ENCODE peak calls at places on chromosomes 5 and 9, in nine cellular contexts. Y, A, K, B, I, E, C, P and Z are unnamed samples.

GRCh38 chr9:29332789-29333188 is 1759.5 kb upstream of the C9orf72 start:
- DNase-seq in A (no peak), I (peak; percentile 41), Y (no peak), E (no peak), P (peak; percentile 4), C (no peak), K (no peak), B (peak; percentile 66), Z (no peak)

GRCh38 chr5:80093796-80094195 is 58.6 kb downstream of the THBS4 start:
- DNase-seq in Y (peak; percentile 45), P (no peak), B (no peak), I (no peak), E (no peak), A (no peak), C (no peak), K (no peak), Z (no peak)

GRCh38 chr5:108529381-108529780 is 147.5 kb upstream of the FBXL17 start:
- DNase-seq in A (no peak), C (no peak), B (no peak), Y (no peak), P (peak; percentile 10), K (no peak), I (peak; percentile 23), E (no peak), Z (no peak)

GRCh38 chr5:157607371-157608161 is 32.0 kb upstream of the ADAM19 start:
- DNase-seq in K (no peak), I (peak; percentile 28), Y (no peak), A (no peak), B (peak; percentile 73), E (peak; percentile 75), C (no peak), P (peak; percentile 33), Z (no peak)

GRCh38 chr9:127392976-127393375 is 4.0 kb upstream of the SLC2A8 start:
- DNase-seq in K (no peak), B (no peak), I (no peak), Y (no peak), E (no peak), A (no peak), P (no peak), C (no peak), Z (no peak)

GRCh38 chr9:100590481-100590880 is 12.6 kb downstream of the CAVIN4 start:
- DNase-seq in C (no peak), A (no peak), P (peak; percentile 81), K (no peak), I (peak; percentile 14), Y (no peak), B (no peak), E (no peak), Z (no peak)

GRCh38 chr9:132683873-132684272 is 13.6 kb downstream of the GTF3C4 start:
- DNase-seq in C (no peak), Y (no peak), I (no peak), K (no peak), E (no peak), A (no peak), P (no peak), B (no peak), Z (no peak)

GRCh38 chr9:78954286-78954685 is 617.5 kb upstream of the TLE4 start:
- DNase-seq in B (no peak), K (no peak), Y (no peak), C (no peak), I (peak; percentile 11), E (no peak), P (peak; percentile 20), A (no peak), Z (no peak)

GRCh38 chr9:135413086-135413375 is 66.6 kb upstream of the PPP1R26 start:
- DNase-seq in P (no peak), E (no peak), B (no peak), I (no peak), A (no peak), Y (no peak), K (no peak), C (no peak), Z (peak; percentile 52)

GRCh38 chr9:136225366-136225747 is 20.3 kb downstream of the QSOX2 start:
- DNase-seq in E (no peak), B (no peak), K (no peak), C (no peak), A (no peak), I (no peak), P (no peak), Y (no peak), Z (no peak)

GRCh38 chr5:137091473-137091872 is 407.7 kb downstream of the SPOCK1 start:
- DNase-seq in A (no peak), K (no peak), P (no peak), I (peak; percentile 23), Y (no peak), E (no peak), B (no peak), C (no peak), Z (no peak)
- TF ChIP-seq CTCF in A (no peak), K (no peak), P (no peak), I (no peak), Y (no peak), E (no peak), B (no peak), C (no peak), Z (no peak)

DNA sequence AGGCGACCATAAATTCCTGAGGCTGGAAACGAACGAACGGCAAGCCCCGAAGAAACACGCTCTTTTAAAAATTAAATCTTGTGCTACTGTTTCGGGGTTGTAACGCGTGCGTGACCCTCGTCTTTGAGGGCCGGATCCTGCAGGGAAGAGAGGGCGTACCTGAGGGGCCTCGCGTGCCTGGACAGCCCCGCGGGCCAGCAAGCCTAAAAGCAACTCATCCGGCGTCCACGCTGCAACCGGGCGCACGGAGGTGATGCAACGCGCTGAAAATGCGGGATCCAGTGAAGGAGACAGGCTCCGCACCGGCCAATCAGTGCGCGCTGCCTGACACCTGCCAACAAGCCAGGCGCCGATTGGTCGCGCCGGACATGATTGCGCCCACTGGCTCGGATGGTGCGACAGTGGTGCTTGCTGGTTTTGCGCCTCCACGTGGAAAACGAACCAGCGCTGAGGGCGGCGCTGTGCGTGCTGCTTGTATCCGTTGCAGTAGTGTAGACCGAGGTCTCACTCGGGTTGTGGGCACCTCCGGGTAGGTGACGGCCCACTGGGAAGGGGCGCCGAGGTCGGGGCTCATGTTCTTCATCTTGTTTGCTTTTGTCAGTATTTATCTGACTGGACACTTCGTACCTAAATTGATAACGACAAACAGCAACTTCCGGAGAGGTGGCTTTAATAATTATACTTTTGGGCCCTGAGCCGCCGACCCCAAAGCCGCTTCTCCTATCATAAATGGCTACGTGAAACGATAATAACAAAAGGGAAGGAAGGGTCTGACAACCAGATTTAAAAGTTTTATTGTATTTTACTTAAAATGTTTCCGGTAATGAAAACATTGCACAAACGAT is at the start of gene IARS1:
- DNase-seq in K (peak; percentile 97), P (peak; percentile 98), A (peak; percentile 100), I (peak; percentile 99), C (peak; percentile 99), Y (peak; percentile 98), B (peak; percentile 95), E (peak; percentile 91), Z (peak; percentile 99)
- TF ChIP-seq CTCF in K (peak; percentile 47), P (peak; percentile 29), A (peak; percentile 35), I (peak; percentile 14), C (no peak), Y (peak; percentile 17), B (peak; percentile 18), E (peak; percentile 74), Z (peak; percentile 71)

DNA sequence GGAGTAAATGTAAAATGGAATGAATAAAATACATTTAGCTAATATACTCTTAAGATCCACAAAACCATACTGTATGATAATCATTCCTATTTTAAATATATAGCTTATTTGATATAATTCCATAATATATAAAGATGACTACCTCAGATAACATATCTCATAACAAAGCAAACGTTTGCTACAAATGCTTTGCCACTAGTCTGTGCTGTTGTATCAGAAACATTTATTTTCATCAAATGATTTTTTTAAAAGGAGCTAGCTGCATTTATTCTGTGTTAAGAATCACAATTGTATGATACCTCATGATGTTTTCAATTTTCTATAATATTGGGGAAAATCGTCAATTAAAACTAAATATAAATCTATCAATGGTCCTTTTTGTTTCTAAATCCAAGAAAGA is 567.2 kb downstream of the PTPRD start:
- DNase-seq in A (no peak), E (no peak), I (no peak), B (no peak), Y (no peak), P (no peak), C (no peak), K (no peak), Z (no peak)
- TF ChIP-seq CTCF in A (no peak), E (no peak), I (no peak), B (no peak), Y (peak; percentile 15), P (no peak), C (peak; percentile 35), K (no peak), Z (peak; percentile 75)

GRCh38 chr5:34905564-34905963 is 9.7 kb downstream of the RAD1 start:
- DNase-seq in I (peak; percentile 49), B (no peak), C (no peak), P (peak; percentile 2), E (no peak), K (no peak), Y (no peak), A (no peak), Z (no peak)
- TF ChIP-seq CTCF in I (peak; percentile 35), B (peak; percentile 44), C (no peak), P (peak; percentile 51), E (peak; percentile 35), K (peak; percentile 28), Y (peak; percentile 12), A (no peak), Z (peak; percentile 84)